ENCODE peak calls at places on chromosomes 2 and 18, in four cellular contexts. C, T, Z and P are unnamed samples.

GRCh38 chr2:66379473-66379872 is 55.5 kb upstream of the MEIS1 start:
- DNase-seq in C (no peak), T (no peak), Z (no peak), P (no peak)

GRCh38 chr2:164746713-164747112 is 94.9 kb downstream of the COBLL1 start:
- DNase-seq in C (no peak), T (no peak), Z (no peak), P (no peak)

GRCh38 chr18:32258558-32259204 is 68.8 kb downstream of the MEP1B start:
- DNase-seq in C (no peak), T (no peak), Z (no peak), P (no peak)

GRCh38 chr2:99940963-99941362 is 201.4 kb downstream of the AFF3 start:
- DNase-seq in C (peak; percentile 3), T (no peak), Z (no peak), P (peak; percentile 88)

GRCh38 chr18:5865521-5865920 is 29.8 kb downstream of the TMEM200C start:
- DNase-seq in C (no peak), T (no peak), Z (no peak), P (no peak)

GRCh38 chr2:115560671-115561070 is 1118.2 kb downstream of the DPP10 start:
- DNase-seq in C (no peak), T (no peak), Z (no peak), P (no peak)

GRCh38 chr2:183359867-183360266 is 235.6 kb downstream of the NUP35 start:
- DNase-seq in C (no peak), T (peak; percentile 26), Z (no peak), P (peak; percentile 51)

GRCh38 chr2:183070942-183071844 is 7.4 kb upstream of the DUSP19 start:
- DNase-seq in C (peak; percentile 53), T (peak; percentile 59), Z (no peak), P (peak; percentile 70)

GRCh38 chr18:3265564-3266033 is 3.7 kb downstream of the MYL12B start:
- DNase-seq in C (peak; percentile 47), T (peak; percentile 60), Z (no peak), P (peak; percentile 45)

GRCh38 chr18:33854086-33854826 is 276.2 kb downstream of the ASXL3 start:
- DNase-seq in C (no peak), T (no peak), Z (no peak), P (no peak)

GRCh38 chr2:8754056-8754790 is 72.4 kb downstream of the ID2 start:
- DNase-seq in C (peak; percentile 8), T (no peak), Z (no peak), P (peak; percentile 62)

GRCh38 chr18:75204978-75205759 is 3.8 kb downstream of the PTGR3 start:
- DNase-seq in C (peak; percentile 55), T (no peak), Z (peak; percentile 17), P (no peak)

GRCh38 chr18:75207298-75208054 is 1.5 kb downstream of the PTGR3 start:
- DNase-seq in C (peak; percentile 66), T (peak; percentile 37), Z (peak; percentile 18), P (peak; percentile 45)

GRCh38 chr18:75204262-75204977 is 4.5 kb downstream of the PTGR3 start:
- DNase-seq in C (peak; percentile 61), T (peak; percentile 25), Z (peak; percentile 37), P (peak; percentile 32)

GRCh38 chr18:75206637-75207297 is 2.2 kb downstream of the PTGR3 start:
- DNase-seq in C (no peak), T (no peak), Z (no peak), P (no peak)

DNA sequence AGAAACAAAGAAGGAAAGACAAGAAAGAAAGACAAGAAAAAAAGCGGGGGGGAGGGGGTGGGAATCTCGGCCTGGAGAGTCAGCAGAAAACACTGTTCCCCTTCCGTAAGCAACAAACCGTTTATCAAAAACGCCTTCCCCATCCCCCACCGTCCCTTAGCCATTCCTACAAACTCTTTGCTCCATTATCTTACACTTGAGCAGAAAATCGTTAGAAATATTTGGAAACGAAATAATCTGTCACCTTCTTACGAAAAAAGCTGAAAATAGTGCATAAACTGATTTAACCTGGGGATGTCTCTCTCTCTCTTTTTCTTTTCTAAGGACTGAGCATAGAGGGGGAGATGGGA is 3.2 kb downstream of the PTGR3 start:
- DNase-seq in C (peak; percentile 67), T (no peak), Z (peak; percentile 23), P (no peak)
- H3K4me3 ChIP-seq in C (peak overlapping the region; percentile 92), T (no peak overlapping the region), Z (no peak overlapping the region), P (no peak overlapping the region)

GRCh38 chr2:130850788-130851623 is 14.3 kb downstream of the ARHGEF4 start:
- DNase-seq in C (no peak), T (no peak), Z (no peak), P (no peak)
- H3K4me3 ChIP-seq in C (no peak overlapping the region), T (no peak overlapping the region), Z (no peak overlapping the region), P (no peak overlapping the region)

DNA sequence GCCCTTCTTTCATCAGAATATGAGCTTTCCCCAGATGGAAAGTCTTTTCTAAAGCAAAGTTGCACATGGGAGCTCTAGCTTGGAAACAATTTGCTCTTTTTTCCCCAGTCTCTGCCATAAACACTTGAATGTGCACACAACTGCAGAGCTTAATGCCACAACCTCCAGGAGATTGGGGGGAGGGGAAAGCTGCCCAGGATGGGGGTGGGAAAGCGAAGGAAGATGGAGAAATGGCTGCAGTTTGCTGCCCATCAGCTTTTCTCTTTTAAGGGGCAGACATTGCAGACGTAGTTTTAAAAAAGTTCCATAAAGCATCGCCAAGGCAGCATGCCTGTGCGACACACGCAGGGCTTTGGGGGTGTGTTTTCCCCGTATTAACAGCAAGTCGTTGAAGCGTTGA is 1.5 kb downstream of the ACKR3 start:
- DNase-seq in C (no peak), T (no peak), Z (no peak), P (no peak)
- H3K4me3 ChIP-seq in C (no peak overlapping the region), T (peak overlapping the region; percentile 57), Z (no peak overlapping the region), P (no peak overlapping the region)

DNA sequence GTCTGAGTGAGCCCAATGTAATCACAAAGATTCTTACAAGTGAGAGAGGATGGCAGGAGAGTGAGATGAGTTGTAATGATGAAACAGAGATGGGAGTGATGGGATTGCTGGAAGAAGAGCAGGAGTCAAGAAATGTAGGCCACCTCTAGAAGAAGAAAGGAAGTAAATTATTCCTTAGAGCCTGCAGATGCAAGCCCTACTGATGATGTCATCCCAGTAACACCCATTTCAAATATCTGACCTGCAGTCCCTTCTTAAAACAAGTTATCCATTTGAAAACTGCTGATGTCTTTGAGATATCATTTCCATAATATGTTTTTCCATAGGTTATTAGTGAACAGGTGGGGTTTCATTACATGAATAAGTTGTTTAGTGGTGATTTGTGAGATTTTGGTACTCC is 888.0 kb upstream of the SLC39A10 start:
- DNase-seq in C (no peak), T (peak; percentile 36), Z (no peak), P (no peak)
- H3K4me3 ChIP-seq in C (no peak overlapping the region), T (no peak overlapping the region), Z (no peak overlapping the region), P (no peak overlapping the region)